ENCODE peak calls at places on chromosomes 4 and X, in seven cellular contexts. J is naive thymus-derived CD4-positive, alpha-beta T cell; M is SK-N-SH; A is Peyer's patch; F is stomach; O is SJCRH30; T is K562. I is an unnamed sample. For H3K4me1, the result is how much of the 10 kb centered on the place peaks cover.

GRCh38 chrX:10444204-10444603 is 176.2 kb downstream of the MID1 start:
- DNase-seq in J (no peak), M (no peak), A (no peak), F (no peak), O (no peak), T (no peak), I (no peak)

GRCh38 chr4:87120411-87121162 is 99.8 kb downstream of the KLHL8 start:
- DNase-seq in J (no peak), M (no peak), A (peak), F (no peak), O (no peak), T (no peak), I (peak)

GRCh38 chr4:123477804-123478209 is 81.2 kb downstream of the SPRY1 start:
- DNase-seq in J (peak), M (no peak), A (no peak), F (no peak), O (peak), T (no peak), I (no peak)

GRCh38 chr4:48396043-48396442 is 54.7 kb downstream of the SLAIN2 start:
- DNase-seq in J (no peak), M (no peak), A (no peak), F (no peak), O (no peak), T (no peak), I (no peak)

GRCh38 chr4:152680988-152681731 is 1.4 kb upstream of the TMEM154 start:
- DNase-seq in J (no peak), M (no peak), A (no peak), F (no peak), O (no peak), T (no peak), I (no peak)

GRCh38 chrX:2673611-2674010 is 17.5 kb upstream of the CD99 start:
- DNase-seq in J (no peak), M (no peak), A (no peak), F (no peak), O (no peak), T (no peak), I (no peak)

GRCh38 chr4:140653718-140654515 is 85.2 kb upstream of the UCP1 start:
- DNase-seq in J (no peak), M (peak), A (no peak), F (no peak), O (no peak), T (no peak), I (no peak)

GRCh38 chr4:4401049-4401448 is 14.1 kb downstream of the NSG1 start:
- DNase-seq in J (no peak), M (peak), A (no peak), F (no peak), O (peak), T (no peak), I (no peak)

GRCh38 chr4:38062088-38062893 is 102.1 kb downstream of the PTTG2 start:
- DNase-seq in J (peak), M (peak), A (peak), F (peak), O (peak), T (peak), I (peak)

GRCh38 chrX:123835661-123836371 is 24.0 kb upstream of the XIAP start:
- DNase-seq in J (no peak), M (no peak), A (no peak), F (no peak), O (no peak), T (no peak), I (no peak)

GRCh38 chrX:129823115-129823514 is 20.6 kb downstream of the ZDHHC9 start:
- DNase-seq in J (peak), M (peak), A (no peak), F (peak), O (peak), T (peak), I (no peak)

GRCh38 chr4:111639120-111639519 is 506.1 kb upstream of the FAM241A start:
- DNase-seq in J (no peak), M (no peak), A (no peak), F (no peak), O (no peak), T (no peak), I (no peak)

GRCh38 chrX:44871114-44871645 is 1.8 kb upstream of the KDM6A start:
- DNase-seq in J (no peak), M (no peak), A (peak), F (peak), O (no peak), T (no peak), I (peak)

GRCh38 chrX:13216139-13216538 is 103.7 kb downstream of the ATXN3L start:
- DNase-seq in J (no peak), M (no peak), A (no peak), F (no peak), O (no peak), T (no peak), I (no peak)

GRCh38 chrX:20507901-20508620 is 241.4 kb upstream of the RPS6KA3 start:
- DNase-seq in J (no peak), M (no peak), A (no peak), F (no peak), O (no peak), T (no peak), I (no peak)

GRCh38 chrX:63754141-63754859 is 30.7 kb downstream of the ARHGEF9 start:
- DNase-seq in J (peak), M (no peak), A (no peak), F (no peak), O (no peak), T (no peak), I (peak)

GRCh38 chrX:154481911-154482601 is 3.0 kb upstream of the LAGE3 start:
- DNase-seq in J (no peak), M (no peak), A (no peak), F (no peak), O (no peak), T (no peak), I (peak)

GRCh38 chrX:43666301-43666912 is 10.3 kb downstream of the MAOA start:
- DNase-seq in J (no peak), M (no peak), A (no peak), F (no peak), O (no peak), T (no peak), I (no peak)

GRCh38 chr4:156560701-156561100 is 410.9 kb downstream of the PDGFC start:
- DNase-seq in J (no peak), M (no peak), A (no peak), F (no peak), O (no peak), T (no peak), I (no peak)

GRCh38 chr4:45442466-45442865 is 681.4 kb downstream of the GABRG1 start:
- DNase-seq in J (no peak), M (peak), A (no peak), F (no peak), O (peak), T (no peak), I (no peak)

GRCh38 chrX:136620780-136621179 is 27.2 kb upstream of the CD40LG start:
- DNase-seq in J (no peak), M (no peak), A (no peak), F (no peak), O (no peak), T (no peak), I (no peak)
- H3K4me1 ChIP-seq in J (half or more), M (under half), A (under half), F (under half), O (under half), T (under half), I (under half)

GRCh38 chr4:68342139-68342538 is 7.8 kb downstream of the YTHDC1 start:
- DNase-seq in J (no peak), M (no peak), A (no peak), F (no peak), O (no peak), T (peak), I (peak)
- H3K4me1 ChIP-seq in J (half or more), M (under half), A (half or more), F (half or more), O (under half), T (under half), I (under half)

GRCh38 chr4:7905461-7905915 is 34.2 kb downstream of the AFAP1 start:
- DNase-seq in J (no peak), M (no peak), A (no peak), F (no peak), O (no peak), T (no peak), I (no peak)
- H3K4me1 ChIP-seq in J (under half), M (half or more), A (under half), F (half or more), O (half or more), T (under half), I (under half)

DNA sequence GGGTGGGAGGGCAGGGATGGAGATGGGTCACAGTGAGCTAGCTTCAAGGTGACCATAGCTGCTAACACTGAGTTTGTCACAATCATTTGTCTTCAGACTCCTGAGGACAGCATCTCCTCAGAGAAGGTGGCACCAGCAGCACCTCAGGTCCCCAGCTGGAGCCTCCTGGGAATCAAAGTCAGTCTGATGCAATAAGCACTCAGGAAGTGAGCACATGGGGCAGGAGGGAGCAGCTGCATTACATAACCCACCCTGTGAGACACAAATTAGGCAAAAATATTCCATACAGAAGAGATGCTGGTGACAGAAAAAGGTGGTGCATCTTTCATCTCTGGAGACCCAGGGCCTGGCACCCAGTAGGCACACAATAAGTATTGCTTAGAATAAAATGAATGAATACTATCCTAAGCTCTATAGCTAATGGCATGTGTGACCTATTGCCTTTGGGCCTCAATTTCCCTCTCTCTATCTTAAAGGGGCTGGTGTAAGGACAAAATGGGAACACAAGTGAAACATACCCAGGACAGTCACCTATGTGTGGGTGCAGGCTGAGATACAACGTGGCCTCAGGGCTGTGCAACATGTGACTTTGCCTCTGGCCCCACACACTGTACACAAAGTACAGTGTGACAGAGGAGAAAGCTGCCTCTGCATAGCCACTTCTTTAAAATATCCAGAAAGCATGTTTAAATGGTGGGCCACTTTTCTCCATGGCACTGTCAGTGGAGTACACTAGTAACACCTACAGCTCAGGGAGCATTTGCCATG is 37.1 kb downstream of the SLC39A8 start:
- DNase-seq in J (no peak), M (no peak), A (no peak), F (no peak), O (no peak), T (no peak), I (no peak)
- H3K4me1 ChIP-seq in J (under half), M (under half), A (under half), F (under half), O (under half), T (under half), I (under half)

DNA sequence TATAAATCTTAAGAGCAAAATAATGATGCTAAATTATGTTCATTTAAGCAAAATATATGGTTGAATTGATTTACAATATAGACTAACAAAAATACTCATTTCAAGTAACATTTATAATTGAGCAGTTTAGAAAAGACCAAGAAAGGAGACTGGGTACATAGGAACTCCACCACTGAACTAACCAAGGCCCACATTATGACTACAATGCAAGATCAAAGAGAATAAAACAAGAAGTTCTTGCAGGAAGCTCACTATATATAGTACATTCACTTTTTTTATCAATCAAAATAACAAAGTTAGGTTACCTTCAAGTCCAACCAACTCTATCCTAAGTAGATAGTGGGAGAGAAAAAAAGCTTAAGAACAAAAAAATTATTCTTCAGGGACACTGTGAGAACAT is 8.0 kb downstream of the CHIC2 start:
- DNase-seq in J (peak), M (no peak), A (no peak), F (no peak), O (no peak), T (no peak), I (no peak)
- H3K4me1 ChIP-seq in J (under half), M (under half), A (half or more), F (half or more), O (under half), T (under half), I (half or more)

I was measured in left lung.